ENCODE peak calls at places on chromosome 4, in six cellular contexts. I is A549, C is uterus, J is fibroblast of mammary gland, W is HFF-Myc, P is fibroblast of villous mesenchyme. Q is an unnamed sample.

GRCh38 chr4:37892641-37893040 is 1.8 kb downstream of the TBC1D1 start:
- DNase-seq in I (no peak), C (no peak), J (no peak), W (no peak), P (no peak), Q (no peak)

GRCh38 chr4:102272318-102272717 is 73.0 kb downstream of the SLC39A8 start:
- DNase-seq in I (no peak), C (no peak), J (no peak), W (no peak), P (no peak), Q (peak; percentile 23)

GRCh38 chr4:152536545-152537182 is 772 bp upstream of the FBXW7 start:
- DNase-seq in I (peak; percentile 23), C (no peak), J (peak; percentile 45), W (no peak), P (peak; percentile 71), Q (peak; percentile 65)

GRCh38 chr4:180932365-180933001 is 1310.7 kb upstream of the TENM3 start:
- DNase-seq in I (no peak), C (no peak), J (peak; percentile 9), W (no peak), P (no peak), Q (peak; percentile 1)

GRCh38 chr4:129362685-129363274 is 266.8 kb downstream of the C4orf33 start:
- DNase-seq in I (peak; percentile 31), C (peak; percentile 18), J (peak; percentile 80), W (peak; percentile 32), P (peak; percentile 74), Q (peak; percentile 88)

GRCh38 chr4:109410776-109411175 is 22.8 kb upstream of the SEC24B start:
- DNase-seq in I (no peak), C (no peak), J (no peak), W (no peak), P (no peak), Q (peak; percentile 41)

GRCh38 chr4:163157157-163157556 is 9.5 kb downstream of the NAF1 start:
- DNase-seq in I (no peak), C (no peak), J (peak; percentile 71), W (no peak), P (peak; percentile 40), Q (peak; percentile 70)

GRCh38 chr4:18754180-18754579 is 732.6 kb upstream of the LCORL start:
- DNase-seq in I (no peak), C (no peak), J (no peak), W (no peak), P (no peak), Q (no peak)

GRCh38 chr4:142383800-142384470 is 462.2 kb downstream of the INPP4B start:
- DNase-seq in I (no peak), C (no peak), J (no peak), W (no peak), P (no peak), Q (no peak)

GRCh38 chr4:7366180-7366957 is 68.4 kb downstream of the PSAPL1 start:
- DNase-seq in I (no peak), C (no peak), J (no peak), W (no peak), P (no peak), Q (no peak)

GRCh38 chr4:76485450-76485849 is 50.4 kb downstream of the SHROOM3 start:
- DNase-seq in I (no peak), C (no peak), J (no peak), W (no peak), P (no peak), Q (peak; percentile 23)

GRCh38 chr4:11042760-11043159 is 358.2 kb upstream of the CLNK start:
- DNase-seq in I (no peak), C (no peak), J (no peak), W (no peak), P (no peak), Q (no peak)

GRCh38 chr4:85937507-85937906 is 422.3 kb downstream of the MAPK10 start:
- DNase-seq in I (no peak), C (no peak), J (no peak), W (no peak), P (no peak), Q (no peak)
- H3K4me3 ChIP-seq in I (no peak overlapping the region), C (no peak overlapping the region), J (no peak overlapping the region), W (no peak overlapping the region), P (no peak overlapping the region), Q (no peak overlapping the region)

GRCh38 chr4:36163198-36163597 is 81.1 kb downstream of the ARAP2 start:
- DNase-seq in I (no peak), C (no peak), J (no peak), W (no peak), P (no peak), Q (no peak)

GRCh38 chr4:36159208-36159607 is 85.1 kb downstream of the ARAP2 start:
- DNase-seq in I (no peak), C (no peak), J (no peak), W (no peak), P (no peak), Q (no peak)
- TF ChIP-seq CTCF in I (no peak), C (no peak), J (no peak), W (no peak), P (no peak), Q (no peak)

GRCh38 chr4:117324851-117325491 is 239.6 kb upstream of the TRAM1L1 start:
- DNase-seq in I (no peak), C (no peak), J (peak; percentile 25), W (no peak), P (peak; percentile 70), Q (peak; percentile 86)

GRCh38 chr4:117327491-117327890 is 242.1 kb upstream of the TRAM1L1 start:
- DNase-seq in I (no peak), C (no peak), J (no peak), W (no peak), P (peak; percentile 15), Q (peak; percentile 15)

GRCh38 chr4:117331817-117332216 is 246.4 kb upstream of the TRAM1L1 start:
- DNase-seq in I (no peak), C (no peak), J (no peak), W (no peak), P (no peak), Q (peak; percentile 22)

GRCh38 chr4:117326091-117326490 is 240.7 kb upstream of the TRAM1L1 start:
- DNase-seq in I (no peak), C (no peak), J (no peak), W (no peak), P (no peak), Q (no peak)
- H3K4me3 ChIP-seq in I (no peak overlapping the region), C (no peak overlapping the region), J (no peak overlapping the region), W (no peak overlapping the region), P (peak overlapping the region; percentile 20), Q (no peak overlapping the region)

DNA sequence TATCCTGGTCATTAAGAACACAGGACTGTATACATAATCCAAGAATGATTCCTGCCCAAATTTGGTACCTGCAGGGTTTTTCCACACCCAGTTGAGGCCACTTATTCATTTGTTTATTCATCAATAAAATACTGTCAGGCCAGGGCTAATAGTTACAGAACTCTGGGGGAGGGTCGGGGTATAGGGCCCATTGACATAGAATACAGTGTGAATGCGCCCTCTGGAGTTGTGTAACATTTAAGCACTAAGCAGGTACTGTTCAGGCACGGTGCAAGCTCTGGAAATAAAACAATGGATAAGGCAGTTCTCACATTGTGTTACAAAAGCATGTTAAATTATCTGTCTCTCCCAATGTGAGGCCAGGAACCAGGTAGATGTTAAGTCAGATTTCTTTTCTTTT is 30.8 kb upstream of the LRBA start:
- DNase-seq in I (no peak), C (no peak), J (no peak), W (no peak), P (no peak), Q (no peak)
- TF ChIP-seq CTCF in I (peak; percentile 13), C (no peak), J (no peak), W (no peak), P (no peak), Q (no peak)

DNA sequence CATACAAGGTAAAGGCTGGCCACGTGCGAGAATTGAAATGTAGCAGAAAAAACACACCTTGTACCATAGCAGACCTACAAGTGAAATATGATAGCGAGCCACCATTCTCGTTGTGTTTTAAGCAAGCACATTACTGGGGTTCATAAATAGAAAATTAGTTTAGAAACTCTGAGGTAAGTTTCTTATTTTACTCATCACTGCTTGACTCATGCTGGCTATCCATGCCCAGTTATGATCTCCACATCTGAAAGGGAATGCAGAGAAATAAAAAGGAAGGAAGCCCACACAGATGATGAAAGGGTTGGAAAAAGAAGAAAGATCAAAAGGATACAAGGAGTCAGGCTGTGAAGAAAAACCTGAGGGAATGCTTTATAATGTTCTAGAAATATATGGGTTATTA is 54.5 kb downstream of the CAMK2D start:
- DNase-seq in I (no peak), C (no peak), J (peak; percentile 69), W (no peak), P (no peak), Q (no peak)
- H3K4me3 ChIP-seq in I (no peak overlapping the region), C (no peak overlapping the region), J (no peak overlapping the region), W (no peak overlapping the region), P (no peak overlapping the region), Q (no peak overlapping the region)

DNA sequence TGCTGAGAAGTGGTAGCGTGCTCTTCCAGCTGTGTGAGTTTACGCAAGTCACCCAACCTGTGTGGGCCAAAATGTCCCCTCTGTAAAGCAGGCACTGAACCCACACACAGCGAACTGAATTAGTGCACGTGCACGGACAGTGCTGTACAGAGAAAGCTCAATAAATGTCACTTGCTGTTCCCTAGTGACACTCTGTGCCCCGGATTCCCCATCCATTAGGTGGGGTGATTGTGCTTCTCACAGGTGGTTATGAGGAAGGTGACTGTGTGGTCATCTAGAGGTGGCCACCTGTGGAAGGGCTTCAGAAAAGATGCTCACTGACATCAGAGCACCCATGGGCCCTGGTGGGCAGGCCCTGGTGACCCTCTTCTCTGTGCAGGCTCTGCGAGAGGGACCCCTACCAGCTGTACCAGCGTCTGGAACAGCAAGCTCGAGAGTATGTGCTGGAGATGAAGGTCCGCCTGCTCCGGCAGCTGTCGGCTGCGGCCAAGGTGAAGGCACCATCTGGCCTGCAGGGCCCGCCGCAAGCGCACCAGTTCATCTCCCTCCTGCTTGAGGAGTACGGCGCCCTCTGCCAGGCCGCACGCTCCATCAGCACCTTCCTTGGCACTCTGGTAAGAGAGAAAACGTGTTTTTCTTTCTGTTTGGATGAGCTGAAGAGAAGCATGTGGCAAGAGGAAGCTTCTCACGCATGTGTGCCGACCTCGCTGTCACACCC is 94.3 kb downstream of the FAM193A start:
- DNase-seq in I (no peak), C (no peak), J (no peak), W (no peak), P (no peak), Q (no peak)
- TF ChIP-seq CTCF in I (no peak), C (no peak), J (no peak), W (no peak), P (no peak), Q (no peak)

GRCh38 chr4:40196260-40196659 is 571 bp upstream of the RHOH start:
- DNase-seq in I (no peak), C (no peak), J (no peak), W (no peak), P (no peak), Q (no peak)
- H3K4me3 ChIP-seq in I (no peak overlapping the region), C (no peak overlapping the region), J (no peak overlapping the region), W (no peak overlapping the region), P (no peak overlapping the region), Q (no peak overlapping the region)

Q was measured in choroid plexus epithelial cell.